ENCODE peak calls at places on chromosomes 12 and 14, in seven cellular contexts. One of them, this sample, is unnamed.

GRCh38 chr14:71086571-71086970 is 179.3 kb downstream of the PCNX1 start:
- DNase-seq in lower leg skin: no peak
- DNase-seq in upper lobe of right lung: no peak
- DNase-seq in SK-N-SH: no peak
- DNase-seq in left ventricle myocardium inferior: no peak
- DNase-seq in body of pancreas: no peak
- DNase-seq in HepG2: no peak
- DNase-seq in this sample: no peak

GRCh38 chr12:5473076-5473475 is 41.2 kb downstream of the NTF3 start:
- DNase-seq in lower leg skin: no peak
- DNase-seq in upper lobe of right lung: no peak
- DNase-seq in SK-N-SH: no peak
- DNase-seq in left ventricle myocardium inferior: no peak
- DNase-seq in body of pancreas: no peak
- DNase-seq in HepG2: no peak
- DNase-seq in this sample: no peak

GRCh38 chr14:38948171-38948570 is 154.9 kb downstream of the SEC23A start:
- DNase-seq in lower leg skin: no peak
- DNase-seq in upper lobe of right lung: no peak
- DNase-seq in SK-N-SH: no peak
- DNase-seq in left ventricle myocardium inferior: no peak
- DNase-seq in body of pancreas: no peak
- DNase-seq in HepG2: no peak
- DNase-seq in this sample: no peak

GRCh38 chr12:123990512-123990911 is 17.5 kb downstream of the ZNF664 start:
- DNase-seq in lower leg skin: no peak
- DNase-seq in upper lobe of right lung: no peak
- DNase-seq in SK-N-SH: no peak
- DNase-seq in left ventricle myocardium inferior: no peak
- DNase-seq in body of pancreas: no peak
- DNase-seq in HepG2: no peak
- DNase-seq in this sample: no peak

GRCh38 chr12:109439181-109439580 is 37.9 kb downstream of the KCTD10 start:
- DNase-seq in lower leg skin: no peak
- DNase-seq in upper lobe of right lung: no peak
- DNase-seq in SK-N-SH: no peak
- DNase-seq in left ventricle myocardium inferior: no peak
- DNase-seq in body of pancreas: no peak
- DNase-seq in HepG2: no peak
- DNase-seq in this sample: no peak

GRCh38 chr14:75200451-75200850 is 24.0 kb upstream of the TMED10 start:
- DNase-seq in lower leg skin: no peak
- DNase-seq in upper lobe of right lung: peak
- DNase-seq in SK-N-SH: no peak
- DNase-seq in left ventricle myocardium inferior: no peak
- DNase-seq in body of pancreas: peak
- DNase-seq in HepG2: no peak
- DNase-seq in this sample: no peak

GRCh38 chr12:3055712-3056467 is 21.3 kb upstream of the TSPAN9 start:
- DNase-seq in lower leg skin: no peak
- DNase-seq in upper lobe of right lung: no peak
- DNase-seq in SK-N-SH: no peak
- DNase-seq in left ventricle myocardium inferior: no peak
- DNase-seq in body of pancreas: no peak
- DNase-seq in HepG2: peak
- DNase-seq in this sample: no peak

GRCh38 chr12:57240069-57240921 is 10.7 kb downstream of the STAC3 start:
- DNase-seq in lower leg skin: no peak
- DNase-seq in upper lobe of right lung: peak
- DNase-seq in SK-N-SH: peak
- DNase-seq in left ventricle myocardium inferior: peak
- DNase-seq in body of pancreas: peak
- DNase-seq in HepG2: no peak
- DNase-seq in this sample: no peak

GRCh38 chr12:10236720-10237119 is 24.0 kb downstream of the GABARAPL1 start:
- DNase-seq in lower leg skin: no peak
- DNase-seq in upper lobe of right lung: no peak
- DNase-seq in SK-N-SH: no peak
- DNase-seq in left ventricle myocardium inferior: no peak
- DNase-seq in body of pancreas: no peak
- DNase-seq in HepG2: no peak
- DNase-seq in this sample: no peak

GRCh38 chr12:7609480-7609879 is 56.2 kb downstream of the APOBEC1 start:
- DNase-seq in lower leg skin: no peak
- DNase-seq in upper lobe of right lung: no peak
- DNase-seq in SK-N-SH: no peak
- DNase-seq in left ventricle myocardium inferior: no peak
- DNase-seq in body of pancreas: no peak
- DNase-seq in HepG2: no peak
- DNase-seq in this sample: no peak

GRCh38 chr14:20489093-20489994 is 16.0 kb upstream of the RNASE10 start:
- DNase-seq in lower leg skin: no peak
- DNase-seq in upper lobe of right lung: no peak
- DNase-seq in SK-N-SH: no peak
- DNase-seq in left ventricle myocardium inferior: no peak
- DNase-seq in body of pancreas: no peak
- DNase-seq in HepG2: peak
- DNase-seq in this sample: no peak

GRCh38 chr14:49173765-49174373 is 412.3 kb downstream of the RPS29 start:
- DNase-seq in lower leg skin: no peak
- DNase-seq in upper lobe of right lung: no peak
- DNase-seq in SK-N-SH: peak
- DNase-seq in left ventricle myocardium inferior: no peak
- DNase-seq in body of pancreas: peak
- DNase-seq in HepG2: peak
- DNase-seq in this sample: peak

GRCh38 chr12:124034297-124034696 is 61.3 kb downstream of the ZNF664 start:
- DNase-seq in lower leg skin: no peak
- DNase-seq in upper lobe of right lung: no peak
- DNase-seq in SK-N-SH: no peak
- DNase-seq in left ventricle myocardium inferior: no peak
- DNase-seq in body of pancreas: no peak
- DNase-seq in HepG2: peak
- DNase-seq in this sample: no peak

GRCh38 chr12:64387201-64387816 is 3.2 kb downstream of the C12orf56 start:
- DNase-seq in lower leg skin: no peak
- DNase-seq in upper lobe of right lung: no peak
- DNase-seq in SK-N-SH: no peak
- DNase-seq in left ventricle myocardium inferior: no peak
- DNase-seq in body of pancreas: no peak
- DNase-seq in HepG2: no peak
- DNase-seq in this sample: no peak

GRCh38 chr12:116598341-116599284 is 39.4 kb downstream of the MAP1LC3B2 start:
- DNase-seq in lower leg skin: no peak
- DNase-seq in upper lobe of right lung: no peak
- DNase-seq in SK-N-SH: no peak
- DNase-seq in left ventricle myocardium inferior: peak
- DNase-seq in body of pancreas: no peak
- DNase-seq in HepG2: no peak
- DNase-seq in this sample: no peak

GRCh38 chr12:132514838-132515237 is 24.9 kb downstream of the FBRSL1 start:
- DNase-seq in lower leg skin: no peak
- DNase-seq in upper lobe of right lung: no peak
- DNase-seq in SK-N-SH: no peak
- DNase-seq in left ventricle myocardium inferior: no peak
- DNase-seq in body of pancreas: peak
- DNase-seq in HepG2: no peak
- DNase-seq in this sample: no peak

GRCh38 chr12:6458281-6459003 is 6.6 kb downstream of the TAPBPL start:
- DNase-seq in lower leg skin: peak
- DNase-seq in upper lobe of right lung: no peak
- DNase-seq in SK-N-SH: no peak
- DNase-seq in left ventricle myocardium inferior: no peak
- DNase-seq in body of pancreas: no peak
- DNase-seq in HepG2: no peak
- DNase-seq in this sample: no peak

GRCh38 chr12:100987552-100988277 is 193.1 kb downstream of the ANO4 start:
- DNase-seq in lower leg skin: no peak
- DNase-seq in upper lobe of right lung: no peak
- DNase-seq in SK-N-SH: peak
- DNase-seq in left ventricle myocardium inferior: no peak
- DNase-seq in body of pancreas: peak
- DNase-seq in HepG2: peak
- DNase-seq in this sample: peak

GRCh38 chr14:55807059-55807499 is 227.1 kb downstream of the KTN1 start:
- DNase-seq in lower leg skin: peak
- DNase-seq in upper lobe of right lung: peak
- DNase-seq in SK-N-SH: peak
- DNase-seq in left ventricle myocardium inferior: peak
- DNase-seq in body of pancreas: peak
- DNase-seq in HepG2: peak
- DNase-seq in this sample: peak

GRCh38 chr12:52699960-52700359 is 3.4 kb downstream of the KRT77 start:
- DNase-seq in lower leg skin: no peak
- DNase-seq in upper lobe of right lung: no peak
- DNase-seq in SK-N-SH: no peak
- DNase-seq in left ventricle myocardium inferior: no peak
- DNase-seq in body of pancreas: no peak
- DNase-seq in HepG2: no peak
- DNase-seq in this sample: no peak

GRCh38 chr12:94793191-94793595 is 142.8 kb upstream of the TMCC3 start:
- DNase-seq in lower leg skin: no peak
- DNase-seq in upper lobe of right lung: no peak
- DNase-seq in SK-N-SH: no peak
- DNase-seq in left ventricle myocardium inferior: no peak
- DNase-seq in body of pancreas: no peak
- DNase-seq in HepG2: no peak
- DNase-seq in this sample: no peak

GRCh38 chr12:54958048-54958658 is 26.4 kb downstream of the TESPA1 start:
- DNase-seq in lower leg skin: no peak
- DNase-seq in upper lobe of right lung: no peak
- DNase-seq in SK-N-SH: peak
- DNase-seq in left ventricle myocardium inferior: no peak
- DNase-seq in body of pancreas: peak
- DNase-seq in HepG2: peak
- DNase-seq in this sample: no peak

GRCh38 chr12:20455001-20455706 is 86.8 kb downstream of the PDE3A start:
- DNase-seq in lower leg skin: no peak
- DNase-seq in upper lobe of right lung: no peak
- DNase-seq in SK-N-SH: peak
- DNase-seq in left ventricle myocardium inferior: no peak
- DNase-seq in body of pancreas: no peak
- DNase-seq in HepG2: no peak
- DNase-seq in this sample: no peak

GRCh38 chr12:64733857-64734256 is 25.3 kb downstream of the GNS start:
- DNase-seq in lower leg skin: no peak
- DNase-seq in upper lobe of right lung: no peak
- DNase-seq in SK-N-SH: no peak
- DNase-seq in left ventricle myocardium inferior: peak
- DNase-seq in body of pancreas: peak
- DNase-seq in HepG2: no peak
- DNase-seq in this sample: peak

GRCh38 chr12:95967301-95967700 is 24.2 kb downstream of the AMDHD1 start:
- DNase-seq in lower leg skin: no peak
- DNase-seq in upper lobe of right lung: no peak
- DNase-seq in SK-N-SH: no peak
- DNase-seq in left ventricle myocardium inferior: no peak
- DNase-seq in body of pancreas: no peak
- DNase-seq in HepG2: no peak
- DNase-seq in this sample: no peak

GRCh38 chr12:95959107-95959506 is 16.0 kb downstream of the AMDHD1 start:
- DNase-seq in lower leg skin: no peak
- DNase-seq in upper lobe of right lung: no peak
- DNase-seq in SK-N-SH: peak
- DNase-seq in left ventricle myocardium inferior: no peak
- DNase-seq in body of pancreas: no peak
- DNase-seq in HepG2: peak
- DNase-seq in this sample: no peak

GRCh38 chr12:95960241-95960640 is 17.1 kb downstream of the AMDHD1 start:
- DNase-seq in lower leg skin: no peak
- DNase-seq in upper lobe of right lung: no peak
- DNase-seq in SK-N-SH: no peak
- DNase-seq in left ventricle myocardium inferior: no peak
- DNase-seq in body of pancreas: no peak
- DNase-seq in HepG2: no peak
- DNase-seq in this sample: no peak

GRCh38 chr12:95966287-95966870 is 23.2 kb downstream of the AMDHD1 start:
- DNase-seq in lower leg skin: no peak
- DNase-seq in upper lobe of right lung: no peak
- DNase-seq in SK-N-SH: peak
- DNase-seq in left ventricle myocardium inferior: no peak
- DNase-seq in body of pancreas: no peak
- DNase-seq in HepG2: peak
- DNase-seq in this sample: no peak

GRCh38 chr12:95963104-95963503 is 20.0 kb downstream of the AMDHD1 start:
- DNase-seq in lower leg skin: no peak
- DNase-seq in upper lobe of right lung: no peak
- DNase-seq in SK-N-SH: no peak
- DNase-seq in left ventricle myocardium inferior: no peak
- DNase-seq in body of pancreas: no peak
- DNase-seq in HepG2: no peak
- DNase-seq in this sample: no peak
- TF ChIP-seq CTCF in lower leg skin: no peak
- TF ChIP-seq CTCF in upper lobe of right lung: no peak
- TF ChIP-seq CTCF in SK-N-SH: no peak
- TF ChIP-seq CTCF in left ventricle myocardium inferior: no peak
- TF ChIP-seq CTCF in body of pancreas: no peak
- TF ChIP-seq CTCF in HepG2: peak
- TF ChIP-seq CTCF in this sample: no peak

GRCh38 chr12:91355150-91356006 is 172.8 kb upstream of the DCN start:
- DNase-seq in lower leg skin: peak
- DNase-seq in upper lobe of right lung: peak
- DNase-seq in SK-N-SH: peak
- DNase-seq in left ventricle myocardium inferior: peak
- DNase-seq in body of pancreas: peak
- DNase-seq in HepG2: peak
- DNase-seq in this sample: peak
- TF ChIP-seq CTCF in lower leg skin: no peak
- TF ChIP-seq CTCF in upper lobe of right lung: peak
- TF ChIP-seq CTCF in SK-N-SH: peak
- TF ChIP-seq CTCF in left ventricle myocardium inferior: peak
- TF ChIP-seq CTCF in body of pancreas: peak
- TF ChIP-seq CTCF in HepG2: peak
- TF ChIP-seq CTCF in this sample: peak

DNA sequence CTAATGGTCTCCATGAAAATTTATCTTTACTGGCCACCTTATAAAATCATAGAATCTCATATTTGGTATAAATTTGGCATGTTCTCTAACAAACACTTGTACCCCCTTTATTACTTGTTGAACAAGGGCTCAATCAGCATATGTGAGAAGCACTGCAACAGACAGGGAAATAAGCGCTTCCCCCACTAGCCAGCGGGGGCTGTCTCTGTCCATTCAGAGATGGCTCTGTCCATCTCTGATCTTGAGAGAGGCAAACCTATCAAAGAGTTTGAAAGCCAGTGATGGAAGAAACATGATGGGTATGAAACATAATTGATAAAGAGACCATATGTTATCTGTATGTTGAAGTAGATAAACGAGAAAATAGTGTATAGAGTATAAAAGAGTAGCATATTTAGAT is 326.8 kb downstream of the PDZRN4 start:
- DNase-seq in lower leg skin: no peak
- DNase-seq in upper lobe of right lung: no peak
- DNase-seq in SK-N-SH: peak
- DNase-seq in left ventricle myocardium inferior: no peak
- DNase-seq in body of pancreas: no peak
- DNase-seq in HepG2: no peak
- DNase-seq in this sample: no peak
- TF ChIP-seq CTCF in lower leg skin: no peak
- TF ChIP-seq CTCF in upper lobe of right lung: no peak
- TF ChIP-seq CTCF in SK-N-SH: peak
- TF ChIP-seq CTCF in left ventricle myocardium inferior: no peak
- TF ChIP-seq CTCF in body of pancreas: no peak
- TF ChIP-seq CTCF in HepG2: no peak
- TF ChIP-seq CTCF in this sample: peak

GRCh38 chr12:14135996-14136395 is 154.6 kb upstream of the GRIN2B start:
- DNase-seq in lower leg skin: no peak
- DNase-seq in upper lobe of right lung: no peak
- DNase-seq in SK-N-SH: no peak
- DNase-seq in left ventricle myocardium inferior: no peak
- DNase-seq in body of pancreas: no peak
- DNase-seq in HepG2: no peak
- DNase-seq in this sample: no peak

GRCh38 chr12:14138495-14138894 is 157.1 kb upstream of the GRIN2B start:
- DNase-seq in lower leg skin: no peak
- DNase-seq in upper lobe of right lung: no peak
- DNase-seq in SK-N-SH: peak
- DNase-seq in left ventricle myocardium inferior: no peak
- DNase-seq in body of pancreas: no peak
- DNase-seq in HepG2: no peak
- DNase-seq in this sample: no peak
- TF ChIP-seq CTCF in lower leg skin: no peak
- TF ChIP-seq CTCF in upper lobe of right lung: no peak
- TF ChIP-seq CTCF in SK-N-SH: peak
- TF ChIP-seq CTCF in left ventricle myocardium inferior: no peak
- TF ChIP-seq CTCF in body of pancreas: no peak
- TF ChIP-seq CTCF in HepG2: peak
- TF ChIP-seq CTCF in this sample: peak

This sample was measured in kidney epithelial cell.